ENCODE peak calls at places on chromosome 18, in six cellular contexts. P, S, Y, M, R and I are unnamed samples.
A peak's percentile ranks its signal among the peaks of the same experiment; 100 is the strongest.

GRCh38 chr18:48634491-48634890 is 95.7 kb downstream of the CTIF start:
- DNase-seq in R (no peak), P (no peak), M (no peak), Y (no peak), S (peak; percentile 59), I (no peak)

GRCh38 chr18:63178526-63178880 is 141.1 kb downstream of the BCL2 start:
- DNase-seq in M (peak; percentile 69), S (peak; percentile 83), R (no peak), P (no peak), Y (no peak), I (no peak)

GRCh38 chr18:6441201-6441600 is 26.5 kb upstream of the L3MBTL4 start:
- DNase-seq in M (no peak), R (no peak), Y (no peak), S (no peak), P (no peak), I (no peak)

GRCh38 chr18:68623342-68623741 is 91.6 kb downstream of the TMX3 start:
- DNase-seq in Y (peak; percentile 76), R (peak; percentile 64), P (peak; percentile 45), S (peak; percentile 64), M (no peak), I (no peak)

GRCh38 chr18:28151434-28151833 is 25.5 kb downstream of the CDH2 start:
- DNase-seq in Y (no peak), P (no peak), R (no peak), S (no peak), M (no peak), I (no peak)

GRCh38 chr18:2893676-2894075 is 46.9 kb downstream of the EMILIN2 start:
- DNase-seq in P (no peak), M (no peak), S (peak; percentile 61), R (no peak), Y (no peak), I (no peak)

GRCh38 chr18:8609711-8610441 is 639 bp downstream of the RAB12 start:
- DNase-seq in R (peak; percentile 19), P (no peak), Y (peak; percentile 10), S (no peak), M (no peak), I (no peak)

GRCh38 chr18:32346667-32347066 is 124.0 kb downstream of the GAREM1 start:
- DNase-seq in S (no peak), Y (peak; percentile 50), M (no peak), P (no peak), R (no peak), I (no peak)

GRCh38 chr18:65788373-65788772 is 37.6 kb downstream of the CDH7 start:
- DNase-seq in S (no peak), P (no peak), M (no peak), R (peak; percentile 82), Y (no peak), I (no peak)

GRCh38 chr18:13437801-13438506 is 219.4 kb downstream of the LDLRAD4 start:
- DNase-seq in S (peak; percentile 48), P (no peak), R (peak; percentile 69), Y (no peak), M (peak; percentile 81), I (peak; percentile 72)

GRCh38 chr18:10032331-10032979 is 118.6 kb downstream of the VAPA start:
- DNase-seq in S (no peak), M (no peak), Y (no peak), R (no peak), P (no peak), I (no peak)

GRCh38 chr18:48662021-48662661 is 123.3 kb downstream of the CTIF start:
- DNase-seq in Y (peak; percentile 76), P (peak; percentile 25), M (no peak), R (no peak), S (peak; percentile 67), I (peak; percentile 22)

GRCh38 chr18:24447961-24448360 is 12.5 kb upstream of the HRH4 start:
- DNase-seq in Y (no peak), P (no peak), S (no peak), M (no peak), R (no peak), I (no peak)

GRCh38 chr18:53991805-53992204 is 232.7 kb downstream of the MBD2 start:
- DNase-seq in Y (no peak), P (peak; percentile 8), R (no peak), M (no peak), S (no peak), I (no peak)

GRCh38 chr18:53991202-53991601 is 233.3 kb downstream of the MBD2 start:
- DNase-seq in P (peak; percentile 46), S (no peak), M (no peak), Y (peak; percentile 33), R (no peak), I (no peak)

GRCh38 chr18:53990485-53990884 is 234.0 kb downstream of the MBD2 start:
- DNase-seq in P (no peak), Y (no peak), M (no peak), R (no peak), S (no peak), I (no peak)
- H3K27me3 ChIP-seq in P (no peaks in the 10 kb centered on the region), Y (no peaks in the 10 kb centered on the region), M (no peaks in the 10 kb centered on the region), R (no peaks in the 10 kb centered on the region), S (no peaks in the 10 kb centered on the region), I (no peaks in the 10 kb centered on the region)

DNA sequence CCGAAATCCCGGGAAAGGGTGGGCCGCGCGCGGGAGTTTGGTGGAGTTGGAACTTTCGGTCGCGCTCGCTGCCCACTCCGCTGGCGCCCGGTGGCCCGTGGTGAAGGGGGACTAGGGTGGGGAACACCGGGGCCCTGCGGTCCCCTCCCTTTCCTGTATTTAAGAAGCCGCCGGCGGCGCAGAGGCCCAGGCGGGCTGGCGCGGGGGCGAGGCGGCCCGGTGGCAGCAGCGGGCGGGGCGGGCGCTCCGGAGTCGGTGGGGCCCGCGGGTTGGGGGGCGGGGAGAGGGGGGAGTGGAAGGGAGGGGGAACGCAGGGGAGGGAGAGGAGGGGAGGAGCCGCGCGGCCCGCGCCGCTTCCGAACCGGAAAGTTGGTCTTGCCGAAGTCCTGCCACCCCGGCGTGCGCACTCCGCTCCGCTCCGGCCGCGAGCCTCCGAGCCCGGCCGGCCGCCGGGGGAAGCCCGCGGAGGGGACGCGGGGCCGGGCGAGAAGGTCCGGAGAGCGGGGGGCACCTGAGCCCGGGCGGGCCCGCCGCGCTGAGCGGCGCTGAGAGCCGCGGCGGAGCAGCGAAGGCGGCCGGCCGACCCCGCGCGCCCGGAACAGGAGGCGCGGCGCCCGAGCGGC is 449 bp upstream of the SALL3 start:
- DNase-seq in M (no peak), S (no peak), Y (no peak), R (no peak), P (no peak), I (no peak)
- H3K9me3 ChIP-seq in M (no peaks in the 10 kb centered on the region), S (no peaks in the 10 kb centered on the region), Y (peaks cover 3% of the 10 kb centered on the region), R (no peaks in the 10 kb centered on the region), P (peaks cover 3% of the 10 kb centered on the region), I (no peaks in the 10 kb centered on the region)

GRCh38 chr18:49685231-49685942 is 123.5 kb downstream of the LIPG start:
- DNase-seq in S (no peak), M (no peak), Y (peak; percentile 54), R (no peak), P (peak; percentile 73), I (no peak)
- H3K27ac ChIP-seq in S (no peak overlapping the region), M (no peak overlapping the region), Y (no peak overlapping the region), R (no peak overlapping the region), P (no peak overlapping the region), I (no peak overlapping the region)

GRCh38 chr18:57444301-57444759 is 9.2 kb downstream of the ONECUT2 start:
- DNase-seq in Y (no peak), S (no peak), R (no peak), P (no peak), M (no peak), I (no peak)
- H3K27me3 ChIP-seq in Y (peaks cover 68% of the 10 kb centered on the region), S (peaks cover 5% of the 10 kb centered on the region), R (no peaks in the 10 kb centered on the region), P (peaks cover 33% of the 10 kb centered on the region), M (peaks cover 26% of the 10 kb centered on the region), I (peaks cover 69% of the 10 kb centered on the region)

GRCh38 chr18:55657572-55658331 is 69.8 kb upstream of the TCF4 start:
- DNase-seq in Y (no peak), S (no peak), R (no peak), M (no peak), P (no peak), I (no peak)

GRCh38 chr18:55663891-55664290 is 75.9 kb upstream of the TCF4 start:
- DNase-seq in P (no peak), Y (no peak), M (no peak), S (no peak), R (no peak), I (no peak)

DNA sequence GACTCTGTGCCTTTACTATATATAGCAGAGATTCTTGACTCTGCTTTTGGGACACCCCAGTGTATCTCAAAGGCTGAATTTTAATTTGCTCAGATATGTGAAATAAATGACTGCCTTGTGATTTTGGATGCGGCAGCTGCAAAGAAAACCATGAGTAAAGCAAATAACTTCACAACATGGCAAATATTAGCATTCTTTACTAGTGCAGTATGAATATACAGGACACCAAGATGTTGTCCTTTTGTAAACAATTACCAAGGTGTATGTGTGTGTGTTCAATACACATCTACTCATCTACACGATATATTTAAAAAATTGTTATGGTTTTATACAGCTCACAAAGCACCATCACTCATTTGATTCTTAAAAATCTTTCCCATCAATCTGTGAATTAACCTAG is 70.6 kb upstream of the TCF4 start:
- DNase-seq in P (no peak), S (no peak), Y (no peak), M (no peak), R (no peak), I (no peak)
- H3K9me3 ChIP-seq in P (no peaks in the 10 kb centered on the region), S (no peaks in the 10 kb centered on the region), Y (no peaks in the 10 kb centered on the region), M (no peaks in the 10 kb centered on the region), R (no peaks in the 10 kb centered on the region), I (no peaks in the 10 kb centered on the region)

GRCh38 chr18:42936289-42936688 is 179.2 kb downstream of the RIT2 start:
- DNase-seq in M (no peak), R (peak; percentile 59), P (no peak), Y (peak; percentile 64), S (no peak), I (no peak)

GRCh38 chr18:42937434-42937833 is 178.1 kb downstream of the RIT2 start:
- DNase-seq in P (no peak), S (no peak), R (no peak), M (no peak), Y (peak; percentile 50), I (no peak)

GRCh38 chr18:42941860-42942259 is 173.6 kb downstream of the RIT2 start:
- DNase-seq in R (no peak), S (no peak), Y (no peak), M (no peak), P (no peak), I (no peak)
- H3K27ac ChIP-seq in R (no peak overlapping the region), S (no peak overlapping the region), Y (no peak overlapping the region), M (no peak overlapping the region), P (no peak overlapping the region), I (no peak overlapping the region)

DNA sequence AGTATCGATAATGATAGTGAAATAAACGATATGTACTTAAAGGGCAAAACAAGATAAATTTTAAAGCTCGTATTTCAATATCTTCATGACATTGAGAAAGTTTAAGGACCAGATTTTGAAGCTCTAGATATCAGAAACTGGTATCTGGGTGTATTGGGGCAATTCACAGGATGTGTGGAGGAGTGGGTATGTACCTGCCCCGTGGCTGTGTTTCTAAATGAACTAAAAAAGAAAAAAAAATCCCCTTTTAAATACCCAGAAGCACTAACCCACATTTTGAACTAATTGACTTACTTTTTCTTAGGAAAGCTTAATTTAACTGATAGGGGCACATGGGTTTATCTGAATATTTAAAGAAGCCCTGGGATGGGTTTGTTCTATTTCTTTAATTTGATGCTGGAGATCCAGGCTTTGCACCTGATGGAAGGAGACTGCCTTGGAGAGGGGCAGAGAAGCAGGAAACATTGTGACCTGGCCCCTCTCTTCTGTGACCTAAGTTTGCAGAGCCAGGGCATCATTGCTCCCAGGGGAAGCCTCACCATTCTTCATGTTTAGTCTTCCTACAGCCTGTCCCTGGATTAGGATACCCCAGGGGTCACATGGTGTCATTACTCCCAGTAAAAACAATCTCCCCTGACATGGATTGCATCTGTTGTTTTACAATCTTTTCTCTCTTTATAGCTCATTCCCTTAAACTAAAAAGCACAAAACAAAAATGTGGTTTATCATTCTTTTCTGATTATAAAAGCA is 7.6 kb upstream of the KCTD1 start:
- DNase-seq in Y (no peak), S (no peak), R (no peak), P (no peak), M (no peak), I (no peak)
- H3K27me3 ChIP-seq in Y (peaks cover 3% of the 10 kb centered on the region), S (no peaks in the 10 kb centered on the region), R (no peaks in the 10 kb centered on the region), P (no peaks in the 10 kb centered on the region), M (peaks cover 6% of the 10 kb centered on the region), I (peaks cover 31% of the 10 kb centered on the region)

GRCh38 chr18:70641156-70641775 is 352.4 kb downstream of the SOCS6 start:
- DNase-seq in M (no peak), P (no peak), R (no peak), Y (no peak), S (no peak), I (no peak)
- H3K9me3 ChIP-seq in M (no peaks in the 10 kb centered on the region), P (no peaks in the 10 kb centered on the region), R (no peaks in the 10 kb centered on the region), Y (peaks cover 4% of the 10 kb centered on the region), S (no peaks in the 10 kb centered on the region), I (no peaks in the 10 kb centered on the region)